ENCODE peak calls at places on chromosomes 6 and 20, in eight cellular contexts. F is heart left ventricle, W is sigmoid colon, I is A549, Q is spleen, P is body of pancreas, S is IMR-90, G is uterus. K is an unnamed sample.

GRCh38 chr6:159981591-159982245 is 12.8 kb downstream of the IGF2R start:
- DNase-seq in F (peak; percentile 60), W (peak; percentile 69), I (no peak), Q (peak; percentile 89), P (peak; percentile 55), S (peak; percentile 91), G (peak; percentile 57), K (peak; percentile 46)

GRCh38 chr6:157755752-157756411 is 67.2 kb upstream of the SNX9 start:
- DNase-seq in F (no peak), W (no peak), I (no peak), Q (no peak), P (no peak), S (no peak), G (no peak), K (no peak)

GRCh38 chr6:109456710-109457595 is 1.4 kb upstream of the MICAL1 start:
- DNase-seq in F (no peak), W (peak; percentile 82), I (no peak), Q (no peak), P (peak; percentile 31), S (peak; percentile 31), G (peak; percentile 58), K (peak; percentile 86)

GRCh38 chr6:69578366-69578890 is 218.4 kb downstream of the LMBRD1 start:
- DNase-seq in F (no peak), W (no peak), I (no peak), Q (no peak), P (no peak), S (no peak), G (no peak), K (no peak)

GRCh38 chr20:25308671-25309394 is 60.9 kb downstream of the PYGB start:
- DNase-seq in F (no peak), W (peak; percentile 66), I (peak; percentile 85), Q (peak; percentile 76), P (peak; percentile 44), S (peak; percentile 82), G (no peak), K (no peak)

GRCh38 chr6:110999634-111000270 is 17.9 kb downstream of the RPF2 start:
- DNase-seq in F (no peak), W (no peak), I (peak; percentile 35), Q (no peak), P (no peak), S (peak; percentile 46), G (no peak), K (no peak)

GRCh38 chr6:5104667-5105066 is 19.5 kb downstream of the PPP1R3G start:
- DNase-seq in F (no peak), W (peak; percentile 40), I (no peak), Q (no peak), P (no peak), S (no peak), G (no peak), K (no peak)

GRCh38 chr20:64021124-64021975 is 14.6 kb upstream of the C20orf204 start:
- DNase-seq in F (no peak), W (no peak), I (no peak), Q (no peak), P (no peak), S (no peak), G (no peak), K (no peak)

GRCh38 chr20:33408716-33409654 is 7.7 kb upstream of the CDK5RAP1 start:
- DNase-seq in F (no peak), W (no peak), I (no peak), Q (no peak), P (no peak), S (no peak), G (no peak), K (no peak)

GRCh38 chr6:123116370-123116769 is 120.3 kb downstream of the CLVS2 start:
- DNase-seq in F (no peak), W (no peak), I (no peak), Q (no peak), P (no peak), S (no peak), G (no peak), K (no peak)

GRCh38 chr6:157763894-157764345 is 59.1 kb upstream of the SNX9 start:
- DNase-seq in F (no peak), W (no peak), I (no peak), Q (no peak), P (no peak), S (no peak), G (no peak), K (no peak)

GRCh38 chr6:150866147-150867073 is 908 bp downstream of the MTHFD1L start:
- DNase-seq in F (peak; percentile 88), W (peak; percentile 90), I (peak; percentile 84), Q (peak; percentile 93), P (peak; percentile 84), S (peak; percentile 90), G (peak; percentile 79), K (peak; percentile 79)

GRCh38 chr20:54657268-54657826 is 182.0 kb downstream of the DOK5 start:
- DNase-seq in F (no peak), W (no peak), I (no peak), Q (no peak), P (no peak), S (no peak), G (no peak), K (no peak)

GRCh38 chr6:140490086-140490485 is 1115.6 kb upstream of the CITED2 start:
- DNase-seq in F (no peak), W (no peak), I (no peak), Q (no peak), P (no peak), S (peak; percentile 56), G (no peak), K (no peak)

GRCh38 chr6:140586426-140587061 is 1212.1 kb upstream of the CITED2 start:
- DNase-seq in F (no peak), W (no peak), I (no peak), Q (no peak), P (no peak), S (no peak), G (no peak), K (peak; percentile 55)

GRCh38 chr6:37700266-37700973 is 2.7 kb upstream of the MDGA1 start:
- DNase-seq in F (no peak), W (no peak), I (no peak), Q (no peak), P (no peak), S (no peak), G (no peak), K (no peak)

GRCh38 chr6:139114741-139115140 is 20.1 kb upstream of the HECA start:
- DNase-seq in F (no peak), W (no peak), I (no peak), Q (no peak), P (no peak), S (no peak), G (no peak), K (no peak)

GRCh38 chr6:11944111-11944510 is 68.0 kb upstream of the HIVEP1 start:
- DNase-seq in F (no peak), W (no peak), I (no peak), Q (no peak), P (peak; percentile 7), S (no peak), G (no peak), K (no peak)

GRCh38 chr6:120804612-120805011 is 529.7 kb downstream of the TBC1D32 start:
- DNase-seq in F (no peak), W (no peak), I (no peak), Q (no peak), P (no peak), S (no peak), G (no peak), K (no peak)

GRCh38 chr6:28081486-28081751 is 1.1 kb downstream of the ZNF165 start:
- DNase-seq in F (no peak), W (no peak), I (no peak), Q (no peak), P (no peak), S (no peak), G (no peak), K (no peak)

DNA sequence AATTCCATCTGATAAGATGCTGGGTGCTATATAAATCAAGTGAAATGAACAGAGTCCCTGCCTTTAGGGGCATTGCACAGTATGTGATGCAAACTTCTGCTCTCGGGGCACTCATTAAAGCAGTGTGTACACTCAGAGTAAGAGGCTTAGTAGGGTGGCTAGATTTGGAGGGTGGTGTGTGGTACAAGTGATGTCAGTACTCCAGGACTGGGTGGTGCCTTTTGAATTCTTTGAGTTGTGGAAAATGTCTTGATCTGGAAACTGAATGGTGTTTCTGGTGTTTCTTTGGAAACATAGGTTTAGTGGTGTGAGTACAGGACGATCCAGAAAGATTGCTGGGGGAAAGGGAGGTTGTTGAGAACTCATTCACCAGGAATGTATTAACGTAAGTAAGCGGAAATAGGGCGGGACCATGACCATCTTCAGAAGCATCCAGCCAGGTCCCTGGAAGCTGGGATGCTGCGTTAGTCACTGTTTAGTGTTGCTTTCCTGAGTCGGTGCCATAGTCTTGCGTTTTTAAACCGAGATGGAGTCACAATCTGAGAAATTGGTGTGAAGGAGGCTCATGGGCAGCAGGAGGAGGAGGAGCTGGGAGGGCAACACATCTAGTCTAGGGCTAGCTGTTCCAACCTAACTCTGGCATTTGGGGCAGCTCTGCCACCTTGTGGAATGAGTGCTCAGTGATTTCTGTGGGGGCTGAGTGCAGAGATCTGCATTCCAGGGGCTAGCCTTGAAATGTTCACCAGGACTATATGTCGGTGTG is 70.3 kb downstream of the SCAND1 start:
- DNase-seq in F (peak; percentile 67), W (peak; percentile 89), I (peak; percentile 97), Q (peak; percentile 82), P (peak; percentile 68), S (peak; percentile 100), G (peak; percentile 89), K (peak; percentile 78)
- TF ChIP-seq POLR2A in F (no peak), W (no peak), I (no peak), Q (no peak), P (no peak), S (peak; percentile 76), G (no peak), K (peak; percentile 3)

GRCh38 chr6:84028350-84028749 is 5.2 kb upstream of the MRAP2 start:
- DNase-seq in F (no peak), W (no peak), I (no peak), Q (no peak), P (no peak), S (no peak), G (no peak), K (no peak)

GRCh38 chr6:84026721-84027164 is 6.8 kb upstream of the MRAP2 start:
- DNase-seq in F (no peak), W (no peak), I (peak; percentile 26), Q (no peak), P (no peak), S (no peak), G (no peak), K (no peak)

GRCh38 chr6:84021625-84022024 is 11.9 kb upstream of the MRAP2 start:
- DNase-seq in F (no peak), W (no peak), I (no peak), Q (no peak), P (no peak), S (no peak), G (no peak), K (no peak)

GRCh38 chr6:84027340-84028183 is 6.0 kb upstream of the MRAP2 start:
- DNase-seq in F (no peak), W (no peak), I (peak; percentile 60), Q (no peak), P (peak; percentile 66), S (peak; percentile 21), G (no peak), K (no peak)
- H3K27ac ChIP-seq in F (no peak overlapping the region), W (no peak overlapping the region), I (peak overlapping the region; percentile 66), Q (no peak overlapping the region), P (peak overlapping the region; percentile 41), S (no peak overlapping the region), G (no peak overlapping the region), K (no peak overlapping the region)

GRCh38 chr6:169966312-169967181 is 215.1 kb downstream of the ERMARD start:
- DNase-seq in F (no peak), W (peak; percentile 58), I (no peak), Q (peak; percentile 70), P (no peak), S (no peak), G (no peak), K (no peak)
- H3K4me3 ChIP-seq in F (no peak overlapping the region), W (no peak overlapping the region), I (no peak overlapping the region), Q (no peak overlapping the region), P (no peak overlapping the region), S (no peak overlapping the region), G (no peak overlapping the region), K (no peak overlapping the region)

GRCh38 chr6:319177-320131 is 27.2 kb downstream of the DUSP22 start:
- DNase-seq in F (no peak), W (peak; percentile 53), I (no peak), Q (no peak), P (no peak), S (no peak), G (no peak), K (no peak)
- TF ChIP-seq POLR2A in F (no peak), W (no peak), I (no peak), Q (no peak), P (no peak), S (no peak), G (no peak), K (no peak)